ENCODE peak calls at places on chromosomes 5 and 9, in four cellular contexts. V is WTC11, G is HepG2, C is K562. D is an unnamed sample.

GRCh38 chr9:123942542-123942941 is 12.6 kb upstream of the DENND1A start:
- DNase-seq in V (no peak), G (no peak), C (no peak), D (no peak)

GRCh38 chr5:134642931-134643530 is 5.6 kb upstream of the SEC24A start:
- DNase-seq in V (no peak), G (no peak), C (no peak), D (no peak)

GRCh38 chr5:160970605-160971191 is 118.7 kb upstream of the ATP10B start:
- DNase-seq in V (no peak), G (no peak), C (no peak), D (no peak)

GRCh38 chr5:115857621-115858349 is 16.1 kb downstream of the AP3S1 start:
- DNase-seq in V (no peak), G (no peak), C (no peak), D (peak; percentile 43)

GRCh38 chr9:12863624-12864023 is 88.8 kb downstream of the LURAP1L start:
- DNase-seq in V (no peak), G (no peak), C (no peak), D (no peak)

GRCh38 chr5:132001647-132002561 is 9.6 kb downstream of the ACSL6 start:
- DNase-seq in V (no peak), G (peak; percentile 97), C (no peak), D (no peak)

GRCh38 chr5:150412319-150413175 is at the start of gene CD74:
- DNase-seq in V (peak; percentile 75), G (peak; percentile 90), C (no peak), D (no peak)

GRCh38 chr5:179151521-179152118 is 91.4 kb downstream of the ZNF354C start:
- DNase-seq in V (no peak), G (no peak), C (no peak), D (no peak)

GRCh38 chr5:41334758-41335157 is 121.4 kb upstream of the C6 start:
- DNase-seq in V (no peak), G (no peak), C (no peak), D (no peak)

GRCh38 chr5:95178046-95178651 is 106.7 kb downstream of the MCTP1 start:
- DNase-seq in V (peak; percentile 80), G (peak; percentile 7), C (no peak), D (no peak)

GRCh38 chr9:117377046-117377445 is 37.8 kb downstream of the ASTN2 start:
- DNase-seq in V (peak; percentile 38), G (no peak), C (no peak), D (no peak)

GRCh38 chr9:32378496-32378895 is 5.9 kb upstream of the ACO1 start:
- DNase-seq in V (no peak), G (peak; percentile 76), C (peak; percentile 31), D (peak; percentile 64)

GRCh38 chr9:35835216-35835604 is 6.2 kb downstream of the TMEM8B start:
- DNase-seq in V (peak; percentile 52), G (no peak), C (peak; percentile 32), D (no peak)

GRCh38 chr9:111731916-111732315 is 62.8 kb downstream of the SHOC1 start:
- DNase-seq in V (no peak), G (no peak), C (no peak), D (no peak)

GRCh38 chr5:132704875-132705274 is 31.1 kb downstream of the IL4 start:
- DNase-seq in V (no peak), G (no peak), C (no peak), D (peak; percentile 24)

GRCh38 chr9:27124151-27124550 is 15.1 kb downstream of the TEK start:
- DNase-seq in V (no peak), G (no peak), C (no peak), D (no peak)

GRCh38 chr5:2529371-2530100 is 221.9 kb downstream of the IRX2 start:
- DNase-seq in V (no peak), G (no peak), C (no peak), D (no peak)

GRCh38 chr5:73304381-73304780 is 131.4 kb downstream of the TMEM174 start:
- DNase-seq in V (no peak), G (no peak), C (no peak), D (no peak)

GRCh38 chr5:93189707-93190120 is 391.3 kb downstream of the NR2F1-AS1 start:
- DNase-seq in V (no peak), G (peak; percentile 76), C (no peak), D (peak; percentile 18)

GRCh38 chr9:462611-463010 is 247.9 kb downstream of the DOCK8 start:
- DNase-seq in V (no peak), G (no peak), C (no peak), D (no peak)

GRCh38 chr5:115246361-115246991 is 16.2 kb downstream of the PGGT1B start:
- DNase-seq in V (no peak), G (peak; percentile 49), C (peak; percentile 20), D (peak; percentile 33)

GRCh38 chr5:56270058-56270457 is 36.9 kb upstream of the ANKRD55 start:
- DNase-seq in V (no peak), G (peak; percentile 38), C (no peak), D (peak; percentile 18)

GRCh38 chr9:101736723-101737122 is 1.7 kb downstream of the GRIN3A start:
- DNase-seq in V (peak; percentile 77), G (no peak), C (peak; percentile 8), D (no peak)

GRCh38 chr5:160479926-160480325 is 58.3 kb downstream of the PTTG1 start:
- DNase-seq in V (no peak), G (no peak), C (no peak), D (no peak)

GRCh38 chr5:18745988-18746615 is 1111.8 kb downstream of the TAF11L14 start:
- DNase-seq in V (no peak), G (peak; percentile 45), C (no peak), D (peak; percentile 33)

GRCh38 chr5:159913048-159913447 is 3.2 kb upstream of the ADRA1B start:
- DNase-seq in V (no peak), G (no peak), C (no peak), D (peak; percentile 94)

GRCh38 chr9:2663486-2663885 is 41.9 kb downstream of the VLDLR start:
- DNase-seq in V (no peak), G (no peak), C (no peak), D (no peak)

GRCh38 chr5:146675700-146676099 is 159.7 kb upstream of the GPR151 start:
- DNase-seq in V (no peak), G (no peak), C (no peak), D (no peak)

GRCh38 chr9:91824151-91824550 is 125.9 kb downstream of the ROR2 start:
- DNase-seq in V (no peak), G (no peak), C (no peak), D (no peak)

GRCh38 chr5:55557123-55557522 is 22.4 kb upstream of the PLPP1 start:
- DNase-seq in V (no peak), G (no peak), C (no peak), D (no peak)

DNA sequence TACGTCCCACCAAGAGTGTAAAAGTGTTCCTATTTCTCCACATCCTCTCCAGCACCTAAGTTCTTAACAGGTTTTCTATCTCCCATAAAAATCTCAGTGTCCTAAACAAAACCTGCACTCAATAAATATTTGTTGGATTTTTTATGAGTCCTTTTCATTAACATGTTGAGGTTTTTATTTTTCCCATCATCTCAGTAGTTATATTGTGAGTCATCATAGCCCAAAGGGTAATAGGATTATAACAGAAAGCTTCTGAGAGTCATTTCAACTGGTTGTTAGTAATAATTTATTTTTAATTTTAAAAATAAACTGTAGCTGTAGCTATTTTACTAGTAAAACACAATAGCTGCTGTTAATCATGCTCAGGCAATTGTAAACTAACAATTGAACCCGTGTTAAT is 331.6 kb upstream of the SLC30A5 start:
- DNase-seq in V (no peak), G (no peak), C (no peak), D (no peak)
- TF ChIP-seq HMGXB4 in V (no peak), G (no peak), C (no peak), D (no peak)

GRCh38 chr5:140545606-140546005 is 1.9 kb upstream of the EIF4EBP3 start:
- DNase-seq in V (no peak), G (no peak), C (no peak), D (no peak)

GRCh38 chr5:140548791-140549190 is 1.3 kb downstream of the EIF4EBP3 start:
- DNase-seq in V (no peak), G (no peak), C (no peak), D (no peak)

GRCh38 chr5:140547508-140548299 is at the start of gene EIF4EBP3:
- DNase-seq in V (peak; percentile 98), G (peak; percentile 94), C (peak; percentile 89), D (peak; percentile 87)

GRCh38 chr5:140548300-140548688 is 832 bp downstream of the EIF4EBP3 start:
- DNase-seq in V (no peak), G (no peak), C (no peak), D (no peak)

DNA sequence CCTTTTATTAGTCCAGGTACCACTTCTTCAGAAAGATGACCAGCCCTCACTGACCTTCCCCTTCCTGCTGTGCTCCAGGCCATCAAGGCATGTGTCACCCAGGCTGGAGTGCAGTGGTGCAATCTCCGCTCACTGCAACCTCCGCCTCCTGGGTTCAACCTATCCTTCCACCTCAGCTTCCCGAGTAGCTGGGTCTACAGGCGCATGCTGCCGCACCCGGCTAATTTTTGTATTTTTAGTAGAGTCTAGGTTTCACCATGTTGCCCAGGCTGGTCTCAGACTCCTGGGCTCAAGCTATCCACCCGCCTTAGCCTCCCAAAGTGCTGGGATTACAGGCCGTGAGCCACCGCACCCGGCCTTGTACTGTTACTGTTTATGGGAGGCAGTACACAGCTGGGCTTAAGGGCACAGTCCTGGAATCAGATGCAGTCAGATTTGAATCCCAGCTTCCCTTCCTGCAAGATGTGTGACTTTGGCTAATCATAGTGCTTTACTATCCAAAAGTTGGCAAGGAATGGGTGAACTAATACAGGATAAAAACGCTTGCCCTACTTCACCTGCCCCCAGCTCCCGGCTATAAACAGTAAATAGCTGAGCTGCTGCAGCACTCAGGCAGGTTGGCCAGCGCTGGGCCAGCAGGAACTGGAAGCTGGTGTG is 483 bp upstream of the EIF4EBP3 start:
- DNase-seq in V (no peak), G (peak; percentile 66), C (no peak), D (no peak)
- TF ChIP-seq USF2 in V (no peak), G (no peak), C (no peak), D (no peak)

GRCh38 chr9:107312651-107313050 is 29.6 kb downstream of the RAD23B start:
- DNase-seq in V (no peak), G (no peak), C (no peak), D (no peak)

GRCh38 chr9:107306308-107306707 is 23.2 kb downstream of the RAD23B start:
- DNase-seq in V (no peak), G (no peak), C (no peak), D (no peak)

GRCh38 chr9:107309271-107309670 is 26.2 kb downstream of the RAD23B start:
- DNase-seq in V (no peak), G (no peak), C (no peak), D (no peak)

GRCh38 chr9:107308461-107308860 is 25.4 kb downstream of the RAD23B start:
- DNase-seq in V (no peak), G (no peak), C (no peak), D (no peak)

GRCh38 chr9:107307331-107307730 is 24.3 kb downstream of the RAD23B start:
- DNase-seq in V (no peak), G (no peak), C (no peak), D (no peak)
- TF ChIP-seq HMGXB4 in V (no peak), G (no peak), C (no peak), D (no peak)

DNA sequence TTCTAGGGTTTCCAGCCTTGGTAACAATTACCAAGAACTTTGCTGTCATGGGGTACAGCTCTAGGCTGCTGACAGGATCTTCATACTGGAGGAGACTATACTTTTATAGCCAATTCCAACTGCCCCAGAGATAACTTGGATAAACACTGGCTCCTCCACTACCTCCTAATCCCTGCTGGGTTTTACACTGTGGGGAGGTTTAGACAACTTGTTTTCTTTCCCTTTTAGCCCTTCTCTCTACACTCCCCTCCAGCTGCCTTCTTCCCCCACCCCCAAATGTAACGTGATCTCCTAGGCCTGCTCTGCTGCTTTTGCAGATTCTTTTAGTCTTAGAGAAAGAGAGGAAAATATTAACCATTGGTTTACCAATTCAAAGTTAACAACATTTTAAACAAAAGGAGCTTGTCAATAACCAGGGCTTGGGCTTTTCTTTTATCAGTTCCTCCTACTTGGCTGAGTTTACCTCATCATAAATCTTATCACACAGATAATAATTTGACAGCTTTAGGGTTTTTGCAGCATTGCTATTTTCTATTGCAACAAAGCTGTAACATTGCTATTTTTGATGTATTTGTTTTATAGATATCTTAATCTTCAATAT is 9.9 kb upstream of the ABL1 start:
- DNase-seq in V (no peak), G (no peak), C (peak; percentile 87), D (no peak)
- TF ChIP-seq USF2 in V (no peak), G (no peak), C (no peak), D (no peak)